ENCODE peak calls at places on chromosomes 5 and 9, in seven cellular contexts. One of them, this sample, is unnamed.

GRCh38 chr9:129816501-129817435 is 7.2 kb downstream of the TOR1A start:
- DNase-seq in gastrocnemius medialis: no peak
- DNase-seq in fibroblast of mammary gland: no peak
- DNase-seq in nucleus accumbens: no peak
- DNase-seq in NCI-H146: no peak
- DNase-seq in lung: peak
- DNase-seq in NCI-H345: no peak
- DNase-seq in this sample: no peak

GRCh38 chr9:137582286-137582860 is 3.6 kb upstream of the DPH7 start:
- DNase-seq in gastrocnemius medialis: peak
- DNase-seq in fibroblast of mammary gland: peak
- DNase-seq in nucleus accumbens: no peak
- DNase-seq in NCI-H146: no peak
- DNase-seq in lung: no peak
- DNase-seq in NCI-H345: no peak
- DNase-seq in this sample: no peak

GRCh38 chr9:101628173-101628572 is 33.4 kb upstream of the PPP3R2 start:
- DNase-seq in gastrocnemius medialis: no peak
- DNase-seq in fibroblast of mammary gland: peak
- DNase-seq in nucleus accumbens: no peak
- DNase-seq in NCI-H146: no peak
- DNase-seq in lung: no peak
- DNase-seq in NCI-H345: no peak
- DNase-seq in this sample: no peak

GRCh38 chr5:76202182-76202581 is 119.0 kb downstream of the SV2C start:
- DNase-seq in gastrocnemius medialis: no peak
- DNase-seq in fibroblast of mammary gland: no peak
- DNase-seq in nucleus accumbens: no peak
- DNase-seq in NCI-H146: no peak
- DNase-seq in lung: no peak
- DNase-seq in NCI-H345: no peak
- DNase-seq in this sample: no peak

GRCh38 chr5:74765201-74765600 is 1.7 kb downstream of the GFM2 start:
- DNase-seq in gastrocnemius medialis: no peak
- DNase-seq in fibroblast of mammary gland: no peak
- DNase-seq in nucleus accumbens: no peak
- DNase-seq in NCI-H146: peak
- DNase-seq in lung: no peak
- DNase-seq in NCI-H345: no peak
- DNase-seq in this sample: no peak

GRCh38 chr5:88407341-88407740 is 138.7 kb upstream of the TMEM161B start:
- DNase-seq in gastrocnemius medialis: no peak
- DNase-seq in fibroblast of mammary gland: no peak
- DNase-seq in nucleus accumbens: no peak
- DNase-seq in NCI-H146: no peak
- DNase-seq in lung: no peak
- DNase-seq in NCI-H345: no peak
- DNase-seq in this sample: no peak

GRCh38 chr5:5340206-5340729 is 82.2 kb upstream of the ICE1 start:
- DNase-seq in gastrocnemius medialis: peak
- DNase-seq in fibroblast of mammary gland: peak
- DNase-seq in nucleus accumbens: no peak
- DNase-seq in NCI-H146: no peak
- DNase-seq in lung: peak
- DNase-seq in NCI-H345: no peak
- DNase-seq in this sample: no peak

GRCh38 chr9:131605770-131606590 is 60.7 kb downstream of the PRRT1B start:
- DNase-seq in gastrocnemius medialis: no peak
- DNase-seq in fibroblast of mammary gland: no peak
- DNase-seq in nucleus accumbens: no peak
- DNase-seq in NCI-H146: no peak
- DNase-seq in lung: no peak
- DNase-seq in NCI-H345: no peak
- DNase-seq in this sample: no peak

GRCh38 chr5:93078082-93079038 is 502.7 kb downstream of the NR2F1-AS1 start:
- DNase-seq in gastrocnemius medialis: peak
- DNase-seq in fibroblast of mammary gland: peak
- DNase-seq in nucleus accumbens: peak
- DNase-seq in NCI-H146: peak
- DNase-seq in lung: peak
- DNase-seq in NCI-H345: no peak
- DNase-seq in this sample: no peak

GRCh38 chr9:110752766-110753165 is 84.2 kb downstream of the MUSK start:
- DNase-seq in gastrocnemius medialis: no peak
- DNase-seq in fibroblast of mammary gland: peak
- DNase-seq in nucleus accumbens: no peak
- DNase-seq in NCI-H146: no peak
- DNase-seq in lung: no peak
- DNase-seq in NCI-H345: no peak
- DNase-seq in this sample: no peak

GRCh38 chr5:16809816-16810502 is 126.1 kb downstream of the MYO10 start:
- DNase-seq in gastrocnemius medialis: peak
- DNase-seq in fibroblast of mammary gland: peak
- DNase-seq in nucleus accumbens: no peak
- DNase-seq in NCI-H146: peak
- DNase-seq in lung: peak
- DNase-seq in NCI-H345: peak
- DNase-seq in this sample: peak

GRCh38 chr5:140794594-140795258 is at the start of gene PCDHA2:
- DNase-seq in gastrocnemius medialis: no peak
- DNase-seq in fibroblast of mammary gland: peak
- DNase-seq in nucleus accumbens: no peak
- DNase-seq in NCI-H146: no peak
- DNase-seq in lung: no peak
- DNase-seq in NCI-H345: no peak
- DNase-seq in this sample: no peak

GRCh38 chr5:8730194-8730593 is 815.7 kb downstream of the SEMA5A start:
- DNase-seq in gastrocnemius medialis: no peak
- DNase-seq in fibroblast of mammary gland: peak
- DNase-seq in nucleus accumbens: no peak
- DNase-seq in NCI-H146: no peak
- DNase-seq in lung: no peak
- DNase-seq in NCI-H345: no peak
- DNase-seq in this sample: no peak

GRCh38 chr5:52948418-52949076 is 40.6 kb upstream of the ITGA2 start:
- DNase-seq in gastrocnemius medialis: no peak
- DNase-seq in fibroblast of mammary gland: peak
- DNase-seq in nucleus accumbens: peak
- DNase-seq in NCI-H146: peak
- DNase-seq in lung: peak
- DNase-seq in NCI-H345: peak
- DNase-seq in this sample: peak

GRCh38 chr9:105043370-105043936 is 115.5 kb upstream of the ABCA1 start:
- DNase-seq in gastrocnemius medialis: no peak
- DNase-seq in fibroblast of mammary gland: no peak
- DNase-seq in nucleus accumbens: no peak
- DNase-seq in NCI-H146: no peak
- DNase-seq in lung: no peak
- DNase-seq in NCI-H345: no peak
- DNase-seq in this sample: no peak

GRCh38 chr5:151570512-151571269 is 20.4 kb downstream of the FAT2 start:
- DNase-seq in gastrocnemius medialis: no peak
- DNase-seq in fibroblast of mammary gland: no peak
- DNase-seq in nucleus accumbens: no peak
- DNase-seq in NCI-H146: no peak
- DNase-seq in lung: no peak
- DNase-seq in NCI-H345: peak
- DNase-seq in this sample: no peak

This sample was measured in tibial nerve.